ENCODE peak calls at places on chromosomes 13 and 19, in nine cellular contexts. One of them, this sample, is unnamed.

GRCh38 chr19:39398297-39398864 is 7.2 kb downstream of the MED29 start:
- DNase-seq in stimulated activated CD8-positive, alpha-beta memory T cell treated with anti-CD3 and anti-CD28 coated beads, Interleukin-2, amount 100 ng/mL, for 1 hour: no peak
- DNase-seq in nucleus accumbens: no peak
- DNase-seq in mucosa of descending colon: peak
- DNase-seq in lower leg skin: peak
- DNase-seq in EL: peak
- DNase-seq in caudate nucleus: no peak
- DNase-seq in DMS53: no peak
- DNase-seq in activated gamma-delta T cell treated with Interleukin-2 at 50 U/mL for 16 hours: peak
- DNase-seq in this sample: no peak

GRCh38 chr19:10461047-10461949 is 41.0 kb downstream of the PDE4A start:
- DNase-seq in stimulated activated CD8-positive, alpha-beta memory T cell treated with anti-CD3 and anti-CD28 coated beads, Interleukin-2, amount 100 ng/mL, for 1 hour: peak
- DNase-seq in nucleus accumbens: peak
- DNase-seq in mucosa of descending colon: peak
- DNase-seq in lower leg skin: peak
- DNase-seq in EL: peak
- DNase-seq in caudate nucleus: peak
- DNase-seq in DMS53: peak
- DNase-seq in activated gamma-delta T cell treated with Interleukin-2 at 50 U/mL for 16 hours: peak
- DNase-seq in this sample: peak

GRCh38 chr19:18259848-18260247 is 14.4 kb downstream of the IQCN start:
- DNase-seq in stimulated activated CD8-positive, alpha-beta memory T cell treated with anti-CD3 and anti-CD28 coated beads, Interleukin-2, amount 100 ng/mL, for 1 hour: no peak
- DNase-seq in nucleus accumbens: no peak
- DNase-seq in mucosa of descending colon: no peak
- DNase-seq in lower leg skin: no peak
- DNase-seq in EL: no peak
- DNase-seq in caudate nucleus: no peak
- DNase-seq in DMS53: no peak
- DNase-seq in activated gamma-delta T cell treated with Interleukin-2 at 50 U/mL for 16 hours: no peak
- DNase-seq in this sample: no peak

GRCh38 chr13:40588101-40588500 is 78.3 kb downstream of the FOXO1 start:
- DNase-seq in stimulated activated CD8-positive, alpha-beta memory T cell treated with anti-CD3 and anti-CD28 coated beads, Interleukin-2, amount 100 ng/mL, for 1 hour: no peak
- DNase-seq in nucleus accumbens: no peak
- DNase-seq in mucosa of descending colon: no peak
- DNase-seq in lower leg skin: no peak
- DNase-seq in EL: no peak
- DNase-seq in caudate nucleus: no peak
- DNase-seq in DMS53: no peak
- DNase-seq in activated gamma-delta T cell treated with Interleukin-2 at 50 U/mL for 16 hours: no peak
- DNase-seq in this sample: no peak

GRCh38 chr19:32570081-32570785 is 10.8 kb upstream of the PDCD5 start:
- DNase-seq in stimulated activated CD8-positive, alpha-beta memory T cell treated with anti-CD3 and anti-CD28 coated beads, Interleukin-2, amount 100 ng/mL, for 1 hour: no peak
- DNase-seq in nucleus accumbens: peak
- DNase-seq in mucosa of descending colon: peak
- DNase-seq in lower leg skin: no peak
- DNase-seq in EL: peak
- DNase-seq in caudate nucleus: peak
- DNase-seq in DMS53: peak
- DNase-seq in activated gamma-delta T cell treated with Interleukin-2 at 50 U/mL for 16 hours: peak
- DNase-seq in this sample: peak

GRCh38 chr19:12990853-12991252 is 4.4 kb upstream of the NFIX start:
- DNase-seq in stimulated activated CD8-positive, alpha-beta memory T cell treated with anti-CD3 and anti-CD28 coated beads, Interleukin-2, amount 100 ng/mL, for 1 hour: no peak
- DNase-seq in nucleus accumbens: no peak
- DNase-seq in mucosa of descending colon: no peak
- DNase-seq in lower leg skin: no peak
- DNase-seq in EL: no peak
- DNase-seq in caudate nucleus: no peak
- DNase-seq in DMS53: no peak
- DNase-seq in activated gamma-delta T cell treated with Interleukin-2 at 50 U/mL for 16 hours: no peak
- DNase-seq in this sample: no peak

GRCh38 chr13:27678306-27679040 is 56.8 kb downstream of the POLR1D start:
- DNase-seq in stimulated activated CD8-positive, alpha-beta memory T cell treated with anti-CD3 and anti-CD28 coated beads, Interleukin-2, amount 100 ng/mL, for 1 hour: no peak
- DNase-seq in nucleus accumbens: no peak
- DNase-seq in mucosa of descending colon: no peak
- DNase-seq in lower leg skin: no peak
- DNase-seq in EL: no peak
- DNase-seq in caudate nucleus: no peak
- DNase-seq in DMS53: no peak
- DNase-seq in activated gamma-delta T cell treated with Interleukin-2 at 50 U/mL for 16 hours: no peak
- DNase-seq in this sample: peak

GRCh38 chr19:719081-719512 is 10.4 kb downstream of the PALM start:
- DNase-seq in stimulated activated CD8-positive, alpha-beta memory T cell treated with anti-CD3 and anti-CD28 coated beads, Interleukin-2, amount 100 ng/mL, for 1 hour: no peak
- DNase-seq in nucleus accumbens: peak
- DNase-seq in mucosa of descending colon: peak
- DNase-seq in lower leg skin: peak
- DNase-seq in EL: no peak
- DNase-seq in caudate nucleus: peak
- DNase-seq in DMS53: no peak
- DNase-seq in activated gamma-delta T cell treated with Interleukin-2 at 50 U/mL for 16 hours: no peak
- DNase-seq in this sample: no peak

GRCh38 chr19:57233207-57233606 is 2.4 kb downstream of the AURKC start:
- DNase-seq in stimulated activated CD8-positive, alpha-beta memory T cell treated with anti-CD3 and anti-CD28 coated beads, Interleukin-2, amount 100 ng/mL, for 1 hour: no peak
- DNase-seq in nucleus accumbens: no peak
- DNase-seq in mucosa of descending colon: no peak
- DNase-seq in lower leg skin: no peak
- DNase-seq in EL: no peak
- DNase-seq in caudate nucleus: no peak
- DNase-seq in DMS53: no peak
- DNase-seq in activated gamma-delta T cell treated with Interleukin-2 at 50 U/mL for 16 hours: no peak
- DNase-seq in this sample: no peak

GRCh38 chr19:17665058-17665457 is 23.1 kb downstream of the UNC13A start:
- DNase-seq in stimulated activated CD8-positive, alpha-beta memory T cell treated with anti-CD3 and anti-CD28 coated beads, Interleukin-2, amount 100 ng/mL, for 1 hour: no peak
- DNase-seq in nucleus accumbens: no peak
- DNase-seq in mucosa of descending colon: no peak
- DNase-seq in lower leg skin: no peak
- DNase-seq in EL: no peak
- DNase-seq in caudate nucleus: no peak
- DNase-seq in DMS53: no peak
- DNase-seq in activated gamma-delta T cell treated with Interleukin-2 at 50 U/mL for 16 hours: no peak
- DNase-seq in this sample: no peak

GRCh38 chr19:29514525-29515232 is 11.1 kb upstream of the VSTM2B start:
- DNase-seq in stimulated activated CD8-positive, alpha-beta memory T cell treated with anti-CD3 and anti-CD28 coated beads, Interleukin-2, amount 100 ng/mL, for 1 hour: no peak
- DNase-seq in nucleus accumbens: no peak
- DNase-seq in mucosa of descending colon: no peak
- DNase-seq in lower leg skin: no peak
- DNase-seq in EL: no peak
- DNase-seq in caudate nucleus: no peak
- DNase-seq in DMS53: peak
- DNase-seq in activated gamma-delta T cell treated with Interleukin-2 at 50 U/mL for 16 hours: no peak
- DNase-seq in this sample: no peak

GRCh38 chr13:40440990-40441820 is 225.2 kb downstream of the FOXO1 start:
- DNase-seq in stimulated activated CD8-positive, alpha-beta memory T cell treated with anti-CD3 and anti-CD28 coated beads, Interleukin-2, amount 100 ng/mL, for 1 hour: no peak
- DNase-seq in nucleus accumbens: peak
- DNase-seq in mucosa of descending colon: peak
- DNase-seq in lower leg skin: peak
- DNase-seq in EL: no peak
- DNase-seq in caudate nucleus: peak
- DNase-seq in DMS53: peak
- DNase-seq in activated gamma-delta T cell treated with Interleukin-2 at 50 U/mL for 16 hours: no peak
- DNase-seq in this sample: no peak

GRCh38 chr13:109900723-109901122 is 114.3 kb upstream of the IRS2 start:
- DNase-seq in stimulated activated CD8-positive, alpha-beta memory T cell treated with anti-CD3 and anti-CD28 coated beads, Interleukin-2, amount 100 ng/mL, for 1 hour: no peak
- DNase-seq in nucleus accumbens: no peak
- DNase-seq in mucosa of descending colon: no peak
- DNase-seq in lower leg skin: no peak
- DNase-seq in EL: no peak
- DNase-seq in caudate nucleus: no peak
- DNase-seq in DMS53: peak
- DNase-seq in activated gamma-delta T cell treated with Interleukin-2 at 50 U/mL for 16 hours: no peak
- DNase-seq in this sample: no peak

GRCh38 chr13:36382030-36382429 is 35.8 kb upstream of the SPART start:
- DNase-seq in stimulated activated CD8-positive, alpha-beta memory T cell treated with anti-CD3 and anti-CD28 coated beads, Interleukin-2, amount 100 ng/mL, for 1 hour: no peak
- DNase-seq in nucleus accumbens: no peak
- DNase-seq in mucosa of descending colon: no peak
- DNase-seq in lower leg skin: no peak
- DNase-seq in EL: no peak
- DNase-seq in caudate nucleus: no peak
- DNase-seq in DMS53: peak
- DNase-seq in activated gamma-delta T cell treated with Interleukin-2 at 50 U/mL for 16 hours: no peak
- DNase-seq in this sample: no peak

GRCh38 chr13:35139591-35139990 is 197.5 kb downstream of the NBEA start:
- DNase-seq in stimulated activated CD8-positive, alpha-beta memory T cell treated with anti-CD3 and anti-CD28 coated beads, Interleukin-2, amount 100 ng/mL, for 1 hour: no peak
- DNase-seq in nucleus accumbens: no peak
- DNase-seq in mucosa of descending colon: no peak
- DNase-seq in lower leg skin: no peak
- DNase-seq in EL: peak
- DNase-seq in caudate nucleus: no peak
- DNase-seq in DMS53: peak
- DNase-seq in activated gamma-delta T cell treated with Interleukin-2 at 50 U/mL for 16 hours: no peak
- DNase-seq in this sample: peak

GRCh38 chr13:67620665-67621064 is 390.5 kb upstream of the PCDH9 start:
- DNase-seq in stimulated activated CD8-positive, alpha-beta memory T cell treated with anti-CD3 and anti-CD28 coated beads, Interleukin-2, amount 100 ng/mL, for 1 hour: no peak
- DNase-seq in nucleus accumbens: no peak
- DNase-seq in mucosa of descending colon: no peak
- DNase-seq in lower leg skin: no peak
- DNase-seq in EL: no peak
- DNase-seq in caudate nucleus: no peak
- DNase-seq in DMS53: no peak
- DNase-seq in activated gamma-delta T cell treated with Interleukin-2 at 50 U/mL for 16 hours: no peak
- DNase-seq in this sample: no peak

GRCh38 chr13:40102854-40103253 is 447.4 kb downstream of the COG6 start:
- DNase-seq in stimulated activated CD8-positive, alpha-beta memory T cell treated with anti-CD3 and anti-CD28 coated beads, Interleukin-2, amount 100 ng/mL, for 1 hour: peak
- DNase-seq in nucleus accumbens: peak
- DNase-seq in mucosa of descending colon: peak
- DNase-seq in lower leg skin: no peak
- DNase-seq in EL: peak
- DNase-seq in caudate nucleus: peak
- DNase-seq in DMS53: peak
- DNase-seq in activated gamma-delta T cell treated with Interleukin-2 at 50 U/mL for 16 hours: no peak
- DNase-seq in this sample: no peak

GRCh38 chr19:44703336-44704078 is 4.6 kb downstream of the CEACAM16 start:
- DNase-seq in stimulated activated CD8-positive, alpha-beta memory T cell treated with anti-CD3 and anti-CD28 coated beads, Interleukin-2, amount 100 ng/mL, for 1 hour: no peak
- DNase-seq in nucleus accumbens: no peak
- DNase-seq in mucosa of descending colon: no peak
- DNase-seq in lower leg skin: no peak
- DNase-seq in EL: no peak
- DNase-seq in caudate nucleus: no peak
- DNase-seq in DMS53: no peak
- DNase-seq in activated gamma-delta T cell treated with Interleukin-2 at 50 U/mL for 16 hours: no peak
- DNase-seq in this sample: no peak

GRCh38 chr19:9075064-9075964 is 11.5 kb upstream of the OR1M1 start:
- DNase-seq in stimulated activated CD8-positive, alpha-beta memory T cell treated with anti-CD3 and anti-CD28 coated beads, Interleukin-2, amount 100 ng/mL, for 1 hour: no peak
- DNase-seq in nucleus accumbens: no peak
- DNase-seq in mucosa of descending colon: peak
- DNase-seq in lower leg skin: no peak
- DNase-seq in EL: peak
- DNase-seq in caudate nucleus: no peak
- DNase-seq in DMS53: peak
- DNase-seq in activated gamma-delta T cell treated with Interleukin-2 at 50 U/mL for 16 hours: peak
- DNase-seq in this sample: peak

GRCh38 chr19:42150353-42150752 is 18.1 kb upstream of the POU2F2 start:
- DNase-seq in stimulated activated CD8-positive, alpha-beta memory T cell treated with anti-CD3 and anti-CD28 coated beads, Interleukin-2, amount 100 ng/mL, for 1 hour: no peak
- DNase-seq in nucleus accumbens: no peak
- DNase-seq in mucosa of descending colon: no peak
- DNase-seq in lower leg skin: no peak
- DNase-seq in EL: no peak
- DNase-seq in caudate nucleus: no peak
- DNase-seq in DMS53: no peak
- DNase-seq in activated gamma-delta T cell treated with Interleukin-2 at 50 U/mL for 16 hours: no peak
- DNase-seq in this sample: no peak

GRCh38 chr19:51712461-51713081 is 11.2 kb downstream of the HAS1 start:
- DNase-seq in stimulated activated CD8-positive, alpha-beta memory T cell treated with anti-CD3 and anti-CD28 coated beads, Interleukin-2, amount 100 ng/mL, for 1 hour: no peak
- DNase-seq in nucleus accumbens: no peak
- DNase-seq in mucosa of descending colon: no peak
- DNase-seq in lower leg skin: no peak
- DNase-seq in EL: peak
- DNase-seq in caudate nucleus: no peak
- DNase-seq in DMS53: peak
- DNase-seq in activated gamma-delta T cell treated with Interleukin-2 at 50 U/mL for 16 hours: no peak
- DNase-seq in this sample: peak

GRCh38 chr13:51453308-51453958 is 597 bp upstream of the INTS6 start:
- DNase-seq in stimulated activated CD8-positive, alpha-beta memory T cell treated with anti-CD3 and anti-CD28 coated beads, Interleukin-2, amount 100 ng/mL, for 1 hour: peak
- DNase-seq in nucleus accumbens: no peak
- DNase-seq in mucosa of descending colon: peak
- DNase-seq in lower leg skin: peak
- DNase-seq in EL: no peak
- DNase-seq in caudate nucleus: peak
- DNase-seq in DMS53: peak
- DNase-seq in activated gamma-delta T cell treated with Interleukin-2 at 50 U/mL for 16 hours: peak
- DNase-seq in this sample: peak

GRCh38 chr13:112955271-112955937 is 13.6 kb upstream of the MCF2L start:
- DNase-seq in stimulated activated CD8-positive, alpha-beta memory T cell treated with anti-CD3 and anti-CD28 coated beads, Interleukin-2, amount 100 ng/mL, for 1 hour: no peak
- DNase-seq in nucleus accumbens: no peak
- DNase-seq in mucosa of descending colon: no peak
- DNase-seq in lower leg skin: peak
- DNase-seq in EL: no peak
- DNase-seq in caudate nucleus: no peak
- DNase-seq in DMS53: no peak
- DNase-seq in activated gamma-delta T cell treated with Interleukin-2 at 50 U/mL for 16 hours: no peak
- DNase-seq in this sample: no peak

GRCh38 chr19:33690461-33691427 is 69.0 kb downstream of the CHST8 start:
- DNase-seq in stimulated activated CD8-positive, alpha-beta memory T cell treated with anti-CD3 and anti-CD28 coated beads, Interleukin-2, amount 100 ng/mL, for 1 hour: no peak
- DNase-seq in nucleus accumbens: no peak
- DNase-seq in mucosa of descending colon: no peak
- DNase-seq in lower leg skin: peak
- DNase-seq in EL: no peak
- DNase-seq in caudate nucleus: no peak
- DNase-seq in DMS53: no peak
- DNase-seq in activated gamma-delta T cell treated with Interleukin-2 at 50 U/mL for 16 hours: no peak
- DNase-seq in this sample: peak

GRCh38 chr13:96090240-96091101 is 564 bp downstream of the HS6ST3 start:
- DNase-seq in stimulated activated CD8-positive, alpha-beta memory T cell treated with anti-CD3 and anti-CD28 coated beads, Interleukin-2, amount 100 ng/mL, for 1 hour: no peak
- DNase-seq in nucleus accumbens: no peak
- DNase-seq in mucosa of descending colon: no peak
- DNase-seq in lower leg skin: peak
- DNase-seq in EL: peak
- DNase-seq in caudate nucleus: no peak
- DNase-seq in DMS53: peak
- DNase-seq in activated gamma-delta T cell treated with Interleukin-2 at 50 U/mL for 16 hours: no peak
- DNase-seq in this sample: peak

GRCh38 chr19:39372941-39373340 is 18.0 kb downstream of the PAF1 start:
- DNase-seq in stimulated activated CD8-positive, alpha-beta memory T cell treated with anti-CD3 and anti-CD28 coated beads, Interleukin-2, amount 100 ng/mL, for 1 hour: no peak
- DNase-seq in nucleus accumbens: no peak
- DNase-seq in mucosa of descending colon: no peak
- DNase-seq in lower leg skin: no peak
- DNase-seq in EL: no peak
- DNase-seq in caudate nucleus: no peak
- DNase-seq in DMS53: no peak
- DNase-seq in activated gamma-delta T cell treated with Interleukin-2 at 50 U/mL for 16 hours: no peak
- DNase-seq in this sample: no peak

GRCh38 chr13:106691861-106692260 is 123.9 kb upstream of the ARGLU1 start:
- DNase-seq in stimulated activated CD8-positive, alpha-beta memory T cell treated with anti-CD3 and anti-CD28 coated beads, Interleukin-2, amount 100 ng/mL, for 1 hour: no peak
- DNase-seq in nucleus accumbens: no peak
- DNase-seq in mucosa of descending colon: no peak
- DNase-seq in lower leg skin: no peak
- DNase-seq in EL: no peak
- DNase-seq in caudate nucleus: no peak
- DNase-seq in DMS53: peak
- DNase-seq in activated gamma-delta T cell treated with Interleukin-2 at 50 U/mL for 16 hours: no peak
- DNase-seq in this sample: no peak

GRCh38 chr19:677201-677600 is 1.0 kb downstream of the FSTL3 start:
- DNase-seq in stimulated activated CD8-positive, alpha-beta memory T cell treated with anti-CD3 and anti-CD28 coated beads, Interleukin-2, amount 100 ng/mL, for 1 hour: no peak
- DNase-seq in nucleus accumbens: no peak
- DNase-seq in mucosa of descending colon: peak
- DNase-seq in lower leg skin: peak
- DNase-seq in EL: peak
- DNase-seq in caudate nucleus: no peak
- DNase-seq in DMS53: peak
- DNase-seq in activated gamma-delta T cell treated with Interleukin-2 at 50 U/mL for 16 hours: no peak
- DNase-seq in this sample: peak

GRCh38 chr13:71871844-71872243 is 4.8 kb upstream of the DACH1 start:
- DNase-seq in stimulated activated CD8-positive, alpha-beta memory T cell treated with anti-CD3 and anti-CD28 coated beads, Interleukin-2, amount 100 ng/mL, for 1 hour: no peak
- DNase-seq in nucleus accumbens: no peak
- DNase-seq in mucosa of descending colon: no peak
- DNase-seq in lower leg skin: no peak
- DNase-seq in EL: no peak
- DNase-seq in caudate nucleus: no peak
- DNase-seq in DMS53: no peak
- DNase-seq in activated gamma-delta T cell treated with Interleukin-2 at 50 U/mL for 16 hours: no peak
- DNase-seq in this sample: peak

GRCh38 chr13:21297452-21297851 is 121.0 kb downstream of the MRPL57 start:
- DNase-seq in stimulated activated CD8-positive, alpha-beta memory T cell treated with anti-CD3 and anti-CD28 coated beads, Interleukin-2, amount 100 ng/mL, for 1 hour: no peak
- DNase-seq in nucleus accumbens: no peak
- DNase-seq in mucosa of descending colon: no peak
- DNase-seq in lower leg skin: no peak
- DNase-seq in EL: peak
- DNase-seq in caudate nucleus: no peak
- DNase-seq in DMS53: peak
- DNase-seq in activated gamma-delta T cell treated with Interleukin-2 at 50 U/mL for 16 hours: no peak
- DNase-seq in this sample: peak

GRCh38 chr13:76723551-76724232 is 162.5 kb downstream of the KCTD12 start:
- DNase-seq in stimulated activated CD8-positive, alpha-beta memory T cell treated with anti-CD3 and anti-CD28 coated beads, Interleukin-2, amount 100 ng/mL, for 1 hour: no peak
- DNase-seq in nucleus accumbens: peak
- DNase-seq in mucosa of descending colon: no peak
- DNase-seq in lower leg skin: no peak
- DNase-seq in EL: peak
- DNase-seq in caudate nucleus: no peak
- DNase-seq in DMS53: no peak
- DNase-seq in activated gamma-delta T cell treated with Interleukin-2 at 50 U/mL for 16 hours: peak
- DNase-seq in this sample: no peak

This sample was measured in NCI-H69.